ENCODE peak calls at places on chromosomes 11 and 22, in five cellular contexts. A, T, P, J and B are unnamed samples.
A peak's percentile ranks its signal among the peaks of the same experiment; 100 is the strongest.

GRCh38 chr11:100876826-100877545 is 189.9 kb downstream of the ARHGAP42 start:
- DNase-seq in A (no peak), J (no peak), P (no peak), T (peak; percentile 39), B (no peak)

GRCh38 chr11:116828632-116829524 is 829 bp upstream of the APOC3 start:
- DNase-seq in P (no peak), A (no peak), T (no peak), J (no peak), B (no peak)

GRCh38 chr11:33379931-33380330 is 122.8 kb downstream of the HIPK3 start:
- DNase-seq in T (no peak), J (no peak), P (no peak), A (no peak), B (no peak)

GRCh38 chr22:29078036-29078868 is 5.4 kb downstream of the KREMEN1 start:
- DNase-seq in J (no peak), T (no peak), A (no peak), P (no peak), B (no peak)

GRCh38 chr11:123549901-123550619 is 104.4 kb downstream of the SCN3B start:
- DNase-seq in J (no peak), P (no peak), T (no peak), A (peak; percentile 88), B (no peak)

GRCh38 chr22:19173047-19174035 is 5.2 kb downstream of the SLC25A1 start:
- DNase-seq in A (no peak), T (no peak), J (no peak), P (no peak), B (no peak)

GRCh38 chr11:108135845-108136599 is 14.7 kb downstream of the ACAT1 start:
- DNase-seq in P (no peak), A (no peak), J (no peak), T (no peak), B (no peak)

GRCh38 chr11:90220391-90220790 is 2.5 kb downstream of the CHORDC1 start:
- DNase-seq in T (no peak), J (no peak), A (no peak), P (no peak), B (no peak)

GRCh38 chr11:83715927-83716525 is 429.9 kb upstream of the CCDC90B start:
- DNase-seq in T (no peak), J (no peak), A (no peak), P (no peak), B (no peak)

GRCh38 chr11:94926271-94926625 is 47.1 kb downstream of the CWC15 start:
- DNase-seq in P (no peak), A (no peak), J (no peak), T (no peak), B (no peak)

GRCh38 chr11:78310500-78310909 is 107.1 kb downstream of the GAB2 start:
- DNase-seq in J (peak; percentile 67), T (no peak), P (no peak), A (no peak), B (no peak)

GRCh38 chr22:44033287-44033686 is 9.2 kb downstream of the PARVB start:
- DNase-seq in P (no peak), J (no peak), T (no peak), A (no peak), B (no peak)

GRCh38 chr22:30763815-30764686 is 69.4 kb downstream of the OSBP2 start:
- DNase-seq in J (no peak), T (no peak), A (peak; percentile 72), P (peak; percentile 38), B (no peak)

GRCh38 chr11:61851128-61851899 is 23.2 kb downstream of the FADS2 start:
- DNase-seq in P (no peak), J (no peak), T (no peak), A (no peak), B (no peak)

GRCh38 chr22:39647836-39648500 is 77.4 kb downstream of the CACNA1I start:
- DNase-seq in J (no peak), A (no peak), P (no peak), T (no peak), B (no peak)

GRCh38 chr22:49576241-49577141 is 251.2 kb downstream of the BRD1 start:
- DNase-seq in J (peak; percentile 12), A (no peak), T (no peak), P (no peak), B (no peak)

GRCh38 chr11:64874308-64874707 is 4.1 kb downstream of the EHD1 start:
- DNase-seq in T (no peak), J (no peak), P (peak; percentile 54), A (no peak), B (no peak)

GRCh38 chr11:85755285-85755684 is 55.7 kb downstream of the SYTL2 start:
- DNase-seq in T (no peak), A (no peak), J (no peak), P (no peak), B (no peak)

GRCh38 chr22:32911526-32911925 is 110.0 kb downstream of the TIMP3 start:
- DNase-seq in T (no peak), P (no peak), A (no peak), J (no peak), B (no peak)

GRCh38 chr11:27807594-27807993 is 107.3 kb upstream of the BDNF start:
- DNase-seq in J (no peak), A (no peak), T (no peak), P (no peak), B (no peak)

GRCh38 chr11:65787649-65788622 is 1.1 kb downstream of the OVOL1 start:
- DNase-seq in P (no peak), J (no peak), T (no peak), A (no peak), B (no peak)

GRCh38 chr22:41532908-41533825 is 11.1 kb downstream of the POLR3H start:
- DNase-seq in T (peak; percentile 72), P (peak; percentile 63), J (peak; percentile 85), A (peak; percentile 80), B (no peak)

GRCh38 chr11:46238967-46239800 is 38.3 kb upstream of the CREB3L1 start:
- DNase-seq in A (peak; percentile 87), J (peak; percentile 94), T (peak; percentile 87), P (peak; percentile 77), B (no peak)

DNA sequence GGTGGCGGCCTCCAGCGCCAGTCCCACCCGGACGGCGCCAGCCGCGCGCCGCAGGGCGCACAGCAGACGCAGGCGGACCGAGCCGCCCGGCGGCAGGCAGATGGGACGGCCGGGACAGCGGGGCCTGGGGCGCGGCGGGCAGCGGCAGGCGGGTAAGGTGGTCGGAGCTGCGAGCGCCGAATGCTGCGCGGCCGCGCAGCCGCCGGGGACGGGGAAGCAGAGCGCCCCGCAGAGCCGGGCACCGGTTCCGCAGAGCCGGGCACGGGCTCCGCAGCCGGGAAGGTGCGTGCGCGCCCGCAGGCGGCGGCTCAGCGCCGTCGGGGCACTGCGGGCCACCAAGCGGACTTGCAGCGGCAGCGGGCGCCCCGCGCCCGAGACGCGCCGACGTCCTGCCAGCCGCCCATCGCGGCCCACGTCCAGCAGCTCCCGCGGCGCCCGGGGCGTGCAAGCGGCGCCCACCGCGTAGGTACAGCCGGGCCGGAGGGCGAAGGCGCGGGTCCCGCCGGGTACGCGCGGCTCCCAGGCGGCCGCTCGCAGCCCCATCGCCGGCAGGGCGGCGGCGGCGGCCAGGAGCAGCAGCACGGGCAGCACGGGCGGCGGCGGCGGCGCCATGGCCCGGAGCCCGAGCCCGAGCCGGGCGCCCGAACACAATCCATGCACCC is 730 bp downstream of the CELSR1 start:
- DNase-seq in A (no peak), J (no peak), P (no peak), T (no peak), B (no peak)
- H3K4me3 ChIP-seq in A (no peak overlapping the region), J (no peak overlapping the region), P (no peak overlapping the region), T (peak overlapping the region; percentile 45), B (peak overlapping the region; percentile 47)

GRCh38 chr11:2138436-2139117 is 612 bp downstream of the IGF2 start:
- DNase-seq in P (no peak), J (peak; percentile 57), T (no peak), A (no peak), B (no peak)

GRCh38 chr11:2137202-2138071 is 1.8 kb downstream of the IGF2 start:
- DNase-seq in J (peak; percentile 84), P (no peak), T (peak; percentile 95), A (peak; percentile 65), B (peak; percentile 39)

GRCh38 chr11:2139118-2139490 is at the start of gene IGF2:
- DNase-seq in A (no peak), P (no peak), T (no peak), J (peak; percentile 61), B (no peak)

GRCh38 chr11:2136952-2137201 is 2.3 kb downstream of the IGF2 start:
- DNase-seq in A (no peak), P (no peak), J (no peak), T (no peak), B (no peak)

DNA sequence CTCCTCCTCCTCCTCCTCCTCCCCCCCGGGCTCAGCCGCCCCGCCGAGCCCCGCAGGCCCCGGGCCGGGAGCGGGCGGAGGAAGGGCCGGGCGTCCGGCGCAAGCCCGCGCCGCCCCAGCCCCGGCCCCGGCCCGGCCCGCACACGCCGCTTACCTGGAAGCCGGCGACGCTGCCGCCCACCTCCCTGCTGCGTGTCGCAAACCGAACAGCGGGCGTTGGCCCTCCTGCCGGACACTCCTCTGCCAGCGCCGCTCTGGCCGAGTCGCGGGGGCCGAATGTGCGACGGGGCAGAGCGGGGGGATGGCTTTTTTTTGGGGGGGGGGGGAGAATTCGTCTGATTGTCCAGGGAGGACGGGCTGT is 1.1 kb downstream of the IGF2 start:
- DNase-seq in A (no peak), P (no peak), T (no peak), J (no peak), B (no peak)
- H3K4me3 ChIP-seq in A (no peak overlapping the region), P (peak overlapping the region; percentile 35), T (peak overlapping the region; percentile 66), J (peak overlapping the region; percentile 30), B (peak overlapping the region; percentile 21)

DNA sequence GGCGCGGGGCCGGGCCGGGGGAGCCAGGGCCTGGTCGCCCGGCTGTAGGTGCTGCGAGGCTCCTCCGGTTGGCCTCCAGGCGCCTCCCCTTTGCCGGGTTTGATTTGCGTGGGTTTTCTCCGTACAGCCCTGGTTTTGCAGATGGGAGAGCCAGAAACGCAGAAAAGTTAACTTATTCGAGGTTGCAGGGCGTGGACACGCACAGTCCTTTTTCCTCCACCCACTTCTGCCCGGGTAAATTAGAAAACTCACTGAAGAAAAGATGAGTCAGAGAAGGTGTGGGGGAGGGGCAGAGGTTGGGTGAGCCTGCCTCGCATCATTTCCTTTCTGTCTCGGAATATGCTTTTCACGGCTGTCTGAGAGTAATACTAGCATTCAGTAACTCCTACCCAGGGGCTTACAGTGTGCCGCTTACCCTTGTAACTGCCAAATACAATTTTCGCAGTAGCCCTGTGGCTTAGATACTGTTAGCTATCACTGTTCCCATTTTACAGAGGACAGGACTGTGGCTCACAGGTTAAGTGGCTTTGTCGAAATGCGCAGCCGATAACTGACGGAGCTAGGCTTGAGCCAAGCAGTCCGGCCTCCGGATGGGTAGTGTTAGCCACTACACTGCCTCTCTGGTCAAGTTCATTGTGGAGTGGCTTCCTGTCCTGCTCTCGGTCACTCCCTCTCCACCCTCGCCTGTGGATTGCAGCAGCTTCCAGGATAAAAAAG is 811 bp downstream of the FADD start:
- DNase-seq in P (peak; percentile 92), A (peak; percentile 26), J (peak; percentile 61), T (peak; percentile 99), B (peak; percentile 57)
- H3K4me3 ChIP-seq in P (peak overlapping the region; percentile 97), A (peak overlapping the region; percentile 87), J (peak overlapping the region; percentile 69), T (peak overlapping the region; percentile 85), B (peak overlapping the region; percentile 85)

GRCh38 chr22:23847991-23848864 is 9.4 kb upstream of the DERL3 start:
- DNase-seq in T (peak; percentile 47), P (no peak), A (no peak), J (no peak), B (no peak)

GRCh38 chr22:23844739-23845202 is 6.0 kb upstream of the DERL3 start:
- DNase-seq in J (no peak), T (no peak), P (no peak), A (no peak), B (no peak)

GRCh38 chr22:23849009-23850006 is 8.4 kb upstream of the SLC2A11 start:
- DNase-seq in A (peak; percentile 92), T (peak; percentile 90), J (peak; percentile 92), P (peak; percentile 83), B (no peak)

GRCh38 chr22:23847310-23847920 is 8.6 kb upstream of the DERL3 start:
- DNase-seq in P (no peak), T (no peak), J (no peak), A (no peak), B (no peak)

GRCh38 chr22:23845661-23846469 is 7.1 kb upstream of the DERL3 start:
- DNase-seq in T (no peak), P (no peak), A (peak; percentile 38), J (no peak), B (no peak)
- H3K4me3 ChIP-seq in T (no peak overlapping the region), P (no peak overlapping the region), A (no peak overlapping the region), J (no peak overlapping the region), B (no peak overlapping the region)